ENCODE peak calls at places on chromosomes 7 and 10, in seven cellular contexts. W is fibroblast of mammary gland, X is foreskin fibroblast, C is BE2C, E is HepG2, I is cardiac muscle cell, M is astrocyte of the cerebellum. J is an unnamed sample.

GRCh38 chr7:151012921-151013347 is 11.4 kb downstream of the ATG9B start:
- DNase-seq in X (peak), E (peak), C (peak), I (peak), W (peak), M (no peak), J (no peak)

GRCh38 chr7:76396039-76396732 is 13.3 kb downstream of the SSC4D start:
- DNase-seq in M (no peak), C (no peak), X (no peak), E (no peak), W (no peak), I (no peak), J (no peak)

GRCh38 chr7:75905785-75906604 is 9.0 kb upstream of the POR start:
- DNase-seq in M (no peak), C (peak), W (peak), I (no peak), X (peak), E (peak), J (peak)

GRCh38 chr7:518630-519428 is 817 bp downstream of the PDGFA start:
- DNase-seq in I (peak), M (no peak), X (peak), W (peak), C (no peak), E (no peak), J (peak)

GRCh38 chr7:126635545-126635944 is 617.2 kb downstream of the GRM8 start:
- DNase-seq in I (no peak), M (no peak), E (no peak), X (no peak), C (no peak), W (no peak), J (no peak)

GRCh38 chr7:144255471-144255897 is 9.1 kb downstream of the OR2A7 start:
- DNase-seq in M (no peak), X (no peak), I (no peak), C (no peak), W (no peak), E (no peak), J (no peak)

GRCh38 chr10:82245906-82246305 is 370.9 kb downstream of the NRG3 start:
- DNase-seq in E (no peak), W (peak), I (no peak), C (no peak), X (no peak), M (no peak), J (no peak)

GRCh38 chr7:39153113-39153512 is 175.4 kb downstream of the POU6F2 start:
- DNase-seq in W (no peak), X (no peak), C (no peak), E (no peak), M (no peak), I (no peak), J (no peak)

GRCh38 chr7:132326878-132327589 is 249.2 kb downstream of the PLXNA4 start:
- DNase-seq in C (no peak), E (no peak), I (no peak), W (no peak), X (no peak), M (no peak), J (no peak)

GRCh38 chr7:13639416-13639815 is 350.1 kb downstream of the ETV1 start:
- DNase-seq in M (no peak), W (no peak), I (no peak), X (no peak), E (no peak), C (peak), J (no peak)

GRCh38 chr7:74178632-74179031 is 4.5 kb downstream of the EIF4H start:
- DNase-seq in C (no peak), I (no peak), M (peak), W (peak), E (no peak), X (peak), J (peak)

GRCh38 chr7:131538071-131538790 is 18.2 kb downstream of the PODXL start:
- DNase-seq in C (no peak), E (no peak), I (no peak), M (no peak), W (no peak), X (no peak), J (no peak)

GRCh38 chr10:110217609-110218008 is 10.2 kb downstream of the MXI1 start:
- DNase-seq in C (no peak), W (no peak), M (no peak), I (no peak), X (no peak), E (no peak), J (no peak)

GRCh38 chr10:63518690-63519288 is 2.4 kb upstream of the REEP3 start:
- DNase-seq in I (no peak), M (no peak), X (no peak), C (no peak), E (no peak), W (no peak), J (no peak)

GRCh38 chr10:63516207-63516606 is 5.0 kb upstream of the REEP3 start:
- DNase-seq in W (no peak), X (no peak), E (no peak), M (no peak), C (no peak), I (no peak), J (no peak)

GRCh38 chr10:63520463-63521388 is 475 bp upstream of the REEP3 start:
- DNase-seq in E (peak), I (no peak), M (no peak), C (peak), W (peak), X (no peak), J (peak)

DNA sequence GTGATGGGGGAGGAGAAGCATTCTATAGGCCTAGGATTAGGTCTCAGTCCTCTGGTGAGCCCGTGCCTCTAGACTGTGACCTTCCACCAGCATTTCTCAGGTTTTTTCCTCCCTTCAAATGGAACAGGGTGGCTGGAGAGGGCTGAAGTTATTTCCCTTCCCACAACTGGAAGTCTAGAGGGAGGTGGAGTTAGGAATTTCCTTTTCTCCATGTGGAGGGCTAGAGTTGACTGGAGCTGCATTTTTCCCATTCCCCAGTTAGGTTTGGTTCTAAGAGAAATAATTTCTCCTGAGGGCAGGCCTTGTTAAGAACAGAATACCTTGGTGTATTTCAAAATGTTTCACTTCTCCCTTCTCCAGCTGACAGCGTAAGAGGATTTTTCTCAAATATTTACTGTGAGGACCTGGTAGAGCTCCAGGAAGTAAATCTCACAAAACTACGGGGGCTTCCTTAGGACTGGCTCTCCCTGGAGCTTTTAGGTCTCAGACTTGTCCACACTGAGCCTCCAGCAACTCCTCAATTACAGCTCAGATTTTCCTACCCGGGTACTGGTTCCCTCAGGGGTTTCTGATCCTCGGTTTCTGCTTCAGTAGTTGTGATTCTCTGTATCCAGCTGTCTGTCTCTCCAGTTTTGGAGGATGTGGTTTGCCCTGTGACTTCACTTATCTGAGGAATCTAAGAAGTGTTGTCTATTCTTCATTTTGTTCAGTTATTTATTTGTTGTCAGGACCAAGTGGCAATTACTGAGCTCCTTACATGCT is 6.0 kb upstream of the REEP3 start:
- DNase-seq in E (no peak), X (peak), I (peak), M (peak), W (peak), C (no peak), J (peak)
- TF ChIP-seq CTCF in E (no peak), X (no peak), I (no peak), M (no peak), W (no peak), C (no peak), J (no peak)

DNA sequence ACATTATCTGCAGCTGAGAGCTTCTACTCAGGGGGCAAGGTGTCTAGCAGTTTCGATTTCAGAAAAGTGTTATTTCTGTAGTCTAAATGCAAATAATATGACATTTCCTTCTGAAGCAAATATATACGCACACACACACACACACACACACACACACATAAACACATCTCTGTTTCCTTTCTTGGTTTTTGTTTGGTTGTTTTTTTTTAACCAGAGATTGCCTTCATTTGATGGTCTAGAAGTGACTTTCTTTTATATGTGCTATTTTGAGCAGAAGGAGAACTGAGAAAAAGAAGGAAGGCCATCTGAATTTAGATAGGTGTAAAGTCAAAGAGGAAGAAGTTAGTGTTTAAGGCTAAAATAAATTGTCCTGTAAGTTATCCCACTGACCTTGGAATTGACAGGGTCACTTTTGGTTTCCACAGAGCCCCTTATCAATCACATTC is 142.2 kb downstream of the TRIL start:
- DNase-seq in X (no peak), I (no peak), W (no peak), M (no peak), E (no peak), C (no peak), J (no peak)
- H3K4me3 ChIP-seq in X (no peak), I (no peak), W (no peak), M (no peak), E (no peak), C (no peak), J (no peak)

GRCh38 chr7:22549667-22550513 is 49.9 kb upstream of the STEAP1B start:
- DNase-seq in X (peak), E (peak), I (peak), M (no peak), W (no peak), C (peak), J (no peak)

GRCh38 chr7:22548313-22548712 is 48.3 kb upstream of the STEAP1B start:
- DNase-seq in X (no peak), M (no peak), W (no peak), I (no peak), E (no peak), C (no peak), J (no peak)

GRCh38 chr7:22549051-22549450 is 49.1 kb upstream of the STEAP1B start:
- DNase-seq in X (no peak), W (no peak), E (no peak), I (no peak), C (no peak), M (no peak), J (no peak)

GRCh38 chr7:22551768-22552513 is 52.0 kb upstream of the STEAP1B start:
- DNase-seq in X (no peak), W (no peak), C (no peak), E (no peak), I (no peak), M (no peak), J (no peak)

DNA sequence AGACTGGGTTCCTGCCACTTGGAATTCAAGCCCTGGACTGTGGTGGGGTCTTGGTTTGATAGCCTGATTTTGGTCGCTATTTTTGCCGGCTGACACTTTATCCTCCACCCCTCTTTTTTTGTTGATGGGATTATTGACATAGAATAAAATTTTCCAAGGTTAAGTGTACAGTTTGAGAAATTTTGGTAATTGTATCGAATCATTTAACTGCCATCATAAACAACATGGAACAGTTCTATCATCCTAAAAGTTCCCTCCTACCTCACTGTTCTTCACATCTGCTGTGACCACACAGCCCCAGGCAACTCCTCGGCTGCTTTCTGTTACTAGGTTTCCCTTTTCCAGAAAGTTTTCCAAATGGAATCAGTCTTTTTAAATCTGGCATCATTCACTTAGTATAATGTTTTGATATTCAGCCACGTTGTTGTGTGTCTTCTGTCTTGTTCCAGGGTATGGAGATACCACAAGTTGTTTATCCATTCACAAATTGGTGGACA is 50.6 kb upstream of the STEAP1B start:
- DNase-seq in E (no peak), C (no peak), I (no peak), X (peak), M (no peak), W (no peak), J (no peak)
- TF ChIP-seq CTCF in E (no peak), C (no peak), I (no peak), X (no peak), M (no peak), W (no peak), J (no peak)

GRCh38 chr10:115980470-115980869 is 292.5 kb downstream of the GFRA1 start:
- DNase-seq in M (no peak), E (no peak), W (no peak), C (no peak), X (no peak), I (no peak), J (no peak)
- H3K4me3 ChIP-seq in M (no peak), E (no peak), W (no peak), C (no peak), X (no peak), I (no peak), J (no peak)

GRCh38 chr7:26955516-26955915 is 91.1 kb upstream of the SKAP2 start:
- DNase-seq in X (no peak), M (no peak), I (no peak), E (no peak), C (no peak), W (no peak), J (no peak)

GRCh38 chr7:26954929-26955328 is 90.5 kb upstream of the SKAP2 start:
- DNase-seq in W (no peak), I (peak), E (no peak), C (no peak), X (no peak), M (no peak), J (no peak)

GRCh38 chr7:26964409-26964808 is 100.0 kb upstream of the SKAP2 start:
- DNase-seq in E (no peak), M (no peak), C (no peak), X (no peak), W (no peak), I (no peak), J (no peak)

GRCh38 chr7:26959290-26959689 is 94.9 kb upstream of the SKAP2 start:
- DNase-seq in E (no peak), X (peak), I (no peak), C (no peak), W (peak), M (no peak), J (no peak)

GRCh38 chr7:26958834-26959233 is 94.4 kb upstream of the SKAP2 start:
- DNase-seq in W (peak), I (no peak), X (peak), M (no peak), C (no peak), E (peak), J (peak)
- TF ChIP-seq CTCF in W (no peak), I (no peak), X (no peak), M (no peak), C (no peak), E (no peak), J (no peak)